ENCODE peak calls at places on chromosome 3, in five cellular contexts. R is cardiac muscle cell, C is stomach, E is fibroblast of mammary gland, M is HCT116. N is an unnamed sample.

GRCh38 chr3:99499235-99499798 is 139.1 kb upstream of the COL8A1 start:
- DNase-seq in M (peak; percentile 21), R (peak; percentile 57), C (peak; percentile 27), E (peak; percentile 74), N (peak; percentile 69)

GRCh38 chr3:117628896-117629295 is 919.3 kb downstream of the TUSC7 start:
- DNase-seq in M (no peak), E (peak; percentile 85), R (no peak), C (peak; percentile 30), N (peak; percentile 68)

GRCh38 chr3:150097588-150097890 is 126.8 kb upstream of the PFN2 start:
- DNase-seq in R (no peak), C (no peak), E (peak; percentile 86), M (no peak), N (peak; percentile 54)

GRCh38 chr3:151890721-151891141 is 17.3 kb downstream of the SUCNR1 start:
- DNase-seq in E (no peak), C (no peak), M (no peak), R (no peak), N (peak; percentile 72)

GRCh38 chr3:154766765-154767503 is 313.2 kb upstream of the MME start:
- DNase-seq in R (no peak), M (no peak), C (no peak), E (no peak), N (no peak)

GRCh38 chr3:70738310-70738681 is 425.9 kb upstream of the MDFIC2 start:
- DNase-seq in R (no peak), M (no peak), E (no peak), C (no peak), N (no peak)

GRCh38 chr3:47399016-47399415 is 18.2 kb downstream of the PTPN23 start:
- DNase-seq in R (no peak), C (no peak), M (no peak), E (no peak), N (no peak)

GRCh38 chr3:79369306-79369705 is 398.5 kb downstream of the ROBO1 start:
- DNase-seq in C (no peak), E (peak; percentile 20), R (peak; percentile 9), M (no peak), N (peak; percentile 14)

GRCh38 chr3:58999779-59000170 is 50.0 kb downstream of the CFAP20DC start:
- DNase-seq in R (no peak), M (no peak), C (no peak), E (peak; percentile 53), N (no peak)

GRCh38 chr3:195075941-195076875 is 194.8 kb downstream of the XXYLT1 start:
- DNase-seq in C (no peak), M (no peak), R (no peak), E (peak; percentile 26), N (peak; percentile 37)

GRCh38 chr3:111732248-111732879 is 126.7 kb upstream of the PHLDB2 start:
- DNase-seq in R (no peak), E (no peak), C (peak; percentile 79), M (no peak), N (no peak)

GRCh38 chr3:18090377-18090776 is 334.8 kb downstream of the SATB1 start:
- DNase-seq in E (no peak), R (no peak), C (no peak), M (no peak), N (no peak)

GRCh38 chr3:188278717-188279324 is 124.9 kb downstream of the LPP start:
- DNase-seq in E (no peak), C (no peak), M (no peak), R (no peak), N (peak; percentile 64)

GRCh38 chr3:193895409-193895808 is 240.5 kb upstream of the HES1 start:
- DNase-seq in E (no peak), R (no peak), C (no peak), M (no peak), N (no peak)

GRCh38 chr3:174417568-174417967 is 441.6 kb upstream of the NAALADL2 start:
- DNase-seq in E (no peak), M (no peak), R (no peak), C (no peak), N (no peak)

GRCh38 chr3:187987919-187988318 is 166.0 kb upstream of the LPP start:
- DNase-seq in C (no peak), E (no peak), R (no peak), M (no peak), N (no peak)

GRCh38 chr3:107985496-107985895 is 105.3 kb downstream of the CD47 start:
- DNase-seq in M (no peak), R (no peak), E (no peak), C (no peak), N (no peak)

GRCh38 chr3:44989636-44990373 is 13.8 kb downstream of the EXOSC7 start:
- DNase-seq in R (no peak), C (peak; percentile 46), M (no peak), E (no peak), N (no peak)

GRCh38 chr3:55815262-55815661 is 328.2 kb upstream of the WNT5A start:
- DNase-seq in R (no peak), M (no peak), E (no peak), C (no peak), N (no peak)

GRCh38 chr3:14532691-14533456 is 7.3 kb downstream of the GRIP2 start:
- DNase-seq in C (peak; percentile 94), E (peak; percentile 10), R (no peak), M (peak; percentile 49), N (peak; percentile 31)

GRCh38 chr3:69352305-69353087 is 33.4 kb downstream of the FRMD4B start:
- DNase-seq in C (no peak), E (no peak), M (no peak), R (no peak), N (no peak)
- H3K4me3 ChIP-seq in C (no peak overlapping the region), E (no peak overlapping the region), M (no peak overlapping the region), R (no peak overlapping the region), N (no peak overlapping the region)

DNA sequence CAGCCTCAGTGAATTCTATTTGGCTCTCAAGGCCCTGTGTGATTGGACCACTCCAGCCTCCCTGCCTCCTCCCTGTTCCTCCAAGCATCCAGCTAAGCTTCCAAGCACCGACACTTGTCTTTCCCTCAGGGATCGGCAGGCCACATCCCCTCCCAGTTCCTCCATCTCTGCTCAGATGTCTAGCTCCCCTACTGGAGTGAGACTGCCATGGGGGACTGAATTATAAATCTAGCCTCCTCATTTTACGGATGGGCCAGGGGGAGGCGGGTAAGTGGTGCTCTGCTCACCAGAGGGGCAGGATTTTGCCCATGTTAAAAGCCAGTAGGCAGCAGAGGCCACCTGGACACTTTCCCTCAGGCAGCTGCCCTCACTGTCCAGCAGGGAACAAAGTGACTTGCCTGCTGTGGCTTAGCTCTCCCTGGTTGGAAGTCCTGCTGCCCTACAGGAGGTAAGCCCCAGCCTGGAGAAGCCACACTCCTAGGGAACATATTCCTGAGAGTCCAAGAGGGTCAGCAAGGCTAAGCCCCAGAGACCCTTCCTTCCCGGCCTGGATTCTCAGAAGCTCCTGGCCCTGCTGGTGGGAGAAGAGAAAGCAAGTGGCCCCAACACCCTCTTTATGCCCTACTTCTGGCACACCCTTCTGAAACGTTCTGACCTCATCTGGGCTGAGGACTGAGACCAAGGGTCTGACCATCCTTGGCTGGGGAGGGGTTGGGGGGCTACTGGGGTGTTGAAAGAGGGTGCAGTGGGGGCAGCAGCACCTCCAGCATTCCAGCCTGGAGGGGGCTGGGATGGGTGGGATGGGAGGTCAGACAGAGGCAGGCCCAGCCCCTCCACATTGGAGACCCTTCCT is 9.1 kb upstream of the HHATL start:
- DNase-seq in M (no peak), C (no peak), E (peak; percentile 5), R (no peak), N (no peak)
- TF ChIP-seq CTCF in M (no peak), C (no peak), E (peak; percentile 9), R (no peak), N (no peak)

GRCh38 chr3:50246517-50246954 is 10.5 kb downstream of the GNAI2 start:
- DNase-seq in M (peak; percentile 81), E (peak; percentile 96), R (no peak), C (no peak), N (peak; percentile 81)

GRCh38 chr3:50242778-50243551 is 7.0 kb downstream of the GNAI2 start:
- DNase-seq in M (no peak), R (no peak), C (peak; percentile 50), E (peak; percentile 58), N (peak; percentile 55)

GRCh38 chr3:50245831-50246516 is 10.0 kb downstream of the GNAI2 start:
- DNase-seq in R (peak; percentile 94), M (no peak), C (peak; percentile 94), E (peak; percentile 85), N (peak; percentile 88)

GRCh38 chr3:50243552-50243895 is 7.5 kb downstream of the GNAI2 start:
- DNase-seq in M (no peak), E (no peak), R (no peak), C (no peak), N (no peak)

GRCh38 chr3:50245251-50245745 is 9.3 kb downstream of the GNAI2 start:
- DNase-seq in E (no peak), C (no peak), M (no peak), R (no peak), N (no peak)
- H3K4me3 ChIP-seq in E (no peak overlapping the region), C (no peak overlapping the region), M (peak overlapping the region; percentile 59), R (no peak overlapping the region), N (no peak overlapping the region)

DNA sequence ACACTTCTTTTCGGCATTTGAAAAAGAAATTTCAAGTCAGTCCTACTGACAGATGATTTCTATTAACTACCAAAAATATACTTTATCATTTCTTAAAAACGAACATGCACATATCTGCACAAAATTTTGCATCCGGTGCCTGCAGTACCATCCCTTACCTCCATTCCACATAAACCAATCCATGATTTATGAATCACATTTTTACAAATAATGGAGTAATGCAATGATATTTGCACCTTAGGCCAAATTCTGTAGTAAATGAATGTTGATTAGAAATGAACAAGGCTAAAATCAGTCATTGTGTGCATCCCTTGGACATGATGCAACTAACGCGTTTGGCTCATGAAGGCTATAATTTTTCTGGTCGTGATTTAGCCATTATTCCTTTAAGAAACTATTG is 46.5 kb downstream of the ROBO2 start:
- DNase-seq in E (no peak), C (no peak), R (no peak), M (no peak), N (no peak)
- TF ChIP-seq CTCF in E (no peak), C (no peak), R (no peak), M (no peak), N (no peak)

DNA sequence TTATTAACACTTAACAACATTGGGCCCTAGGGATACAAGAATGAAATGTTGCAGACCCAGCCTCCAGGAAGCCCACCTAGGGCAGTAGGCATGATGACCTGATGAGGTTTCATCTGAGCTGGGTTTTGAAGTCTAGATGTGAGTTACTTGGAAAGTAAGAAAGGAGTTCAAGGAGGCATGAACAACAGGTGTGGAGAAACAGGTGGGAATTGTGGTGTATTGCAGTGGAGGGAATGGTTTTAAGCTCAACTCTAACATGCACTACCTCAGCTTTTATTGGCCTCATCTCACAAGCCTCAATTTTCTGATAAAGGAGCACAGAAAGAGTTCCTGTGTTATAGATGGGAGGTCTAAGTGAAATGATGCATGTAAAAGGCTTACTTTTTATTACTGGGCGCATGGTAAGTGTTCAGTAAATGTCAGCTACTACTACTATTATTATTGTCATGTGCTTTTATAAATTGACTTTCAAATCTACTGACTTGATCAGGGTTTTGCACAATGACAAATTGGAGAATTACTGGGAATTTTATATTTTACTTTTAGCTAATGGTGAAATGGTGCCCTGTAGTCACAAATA is 19.3 kb downstream of the SCAANT1 start:
- DNase-seq in C (no peak), E (no peak), M (no peak), R (no peak), N (no peak)
- H3K4me3 ChIP-seq in C (no peak overlapping the region), E (no peak overlapping the region), M (no peak overlapping the region), R (no peak overlapping the region), N (no peak overlapping the region)

N was measured in fibroblast of villous mesenchyme.